ENCODE peak calls at places on chromosomes 11 and 22, in ten cellular contexts. One of them, this sample, is unnamed.

GRCh38 chr11:73716153-73717056 is 44.5 kb downstream of the RAB6A start:
- DNase-seq in lower leg skin: no peak
- DNase-seq in brain microvascular endothelial cell: no peak
- DNase-seq in HFF-Myc: no peak
- DNase-seq in fibroblast of lung: no peak
- DNase-seq in A549: no peak
- DNase-seq in neural crest cell: no peak
- DNase-seq in hepatocyte: no peak
- DNase-seq in cardiac fibroblast: no peak
- DNase-seq in psoas muscle: no peak
- DNase-seq in this sample: peak; percentile 20

GRCh38 chr11:8408151-8408930 is 144.7 kb upstream of the LMO1 start:
- DNase-seq in neural crest cell: no peak
- DNase-seq in cardiac fibroblast: no peak
- DNase-seq in HFF-Myc: no peak
- DNase-seq in brain microvascular endothelial cell: no peak
- DNase-seq in A549: no peak
- DNase-seq in fibroblast of lung: no peak
- DNase-seq in psoas muscle: no peak
- DNase-seq in hepatocyte: no peak
- DNase-seq in lower leg skin: no peak
- DNase-seq in this sample: no peak

GRCh38 chr11:62124186-62125113 is 639 bp downstream of the INCENP start:
- DNase-seq in psoas muscle: no peak
- DNase-seq in brain microvascular endothelial cell: peak; percentile 33
- DNase-seq in cardiac fibroblast: peak; percentile 32
- DNase-seq in hepatocyte: peak; percentile 53
- DNase-seq in A549: peak; percentile 25
- DNase-seq in neural crest cell: peak; percentile 22
- DNase-seq in lower leg skin: no peak
- DNase-seq in HFF-Myc: no peak
- DNase-seq in fibroblast of lung: peak; percentile 56
- DNase-seq in this sample: peak; percentile 64

GRCh38 chr22:50675553-50676199 is 3.1 kb downstream of the SHANK3 start:
- DNase-seq in neural crest cell: no peak
- DNase-seq in fibroblast of lung: no peak
- DNase-seq in psoas muscle: no peak
- DNase-seq in HFF-Myc: no peak
- DNase-seq in cardiac fibroblast: no peak
- DNase-seq in brain microvascular endothelial cell: no peak
- DNase-seq in A549: no peak
- DNase-seq in lower leg skin: no peak
- DNase-seq in hepatocyte: no peak
- DNase-seq in this sample: no peak

GRCh38 chr11:132685174-132685611 is 847.1 kb downstream of the OPCML start:
- DNase-seq in A549: no peak
- DNase-seq in lower leg skin: no peak
- DNase-seq in hepatocyte: no peak
- DNase-seq in HFF-Myc: no peak
- DNase-seq in brain microvascular endothelial cell: peak; percentile 95
- DNase-seq in fibroblast of lung: peak; percentile 94
- DNase-seq in psoas muscle: no peak
- DNase-seq in neural crest cell: no peak
- DNase-seq in cardiac fibroblast: peak; percentile 46
- DNase-seq in this sample: no peak

GRCh38 chr22:21963286-21963685 is 10.6 kb upstream of the PPM1F start:
- DNase-seq in lower leg skin: no peak
- DNase-seq in cardiac fibroblast: no peak
- DNase-seq in HFF-Myc: no peak
- DNase-seq in fibroblast of lung: no peak
- DNase-seq in neural crest cell: no peak
- DNase-seq in hepatocyte: no peak
- DNase-seq in psoas muscle: no peak
- DNase-seq in A549: no peak
- DNase-seq in brain microvascular endothelial cell: no peak
- DNase-seq in this sample: no peak

GRCh38 chr22:25448435-25449051 is 115.9 kb upstream of the GRK3 start:
- DNase-seq in psoas muscle: no peak
- DNase-seq in lower leg skin: no peak
- DNase-seq in HFF-Myc: no peak
- DNase-seq in brain microvascular endothelial cell: peak; percentile 13
- DNase-seq in cardiac fibroblast: peak; percentile 26
- DNase-seq in hepatocyte: peak; percentile 30
- DNase-seq in A549: peak; percentile 7
- DNase-seq in neural crest cell: no peak
- DNase-seq in fibroblast of lung: peak; percentile 56
- DNase-seq in this sample: peak; percentile 36

GRCh38 chr11:78336877-78337553 is 80.6 kb downstream of the GAB2 start:
- DNase-seq in hepatocyte: no peak
- DNase-seq in psoas muscle: no peak
- DNase-seq in HFF-Myc: no peak
- DNase-seq in A549: no peak
- DNase-seq in neural crest cell: no peak
- DNase-seq in lower leg skin: no peak
- DNase-seq in brain microvascular endothelial cell: no peak
- DNase-seq in cardiac fibroblast: no peak
- DNase-seq in fibroblast of lung: no peak
- DNase-seq in this sample: no peak

GRCh38 chr22:23862103-23862502 is 4.4 kb downstream of the SLC2A11 start:
- DNase-seq in A549: peak; percentile 52
- DNase-seq in lower leg skin: no peak
- DNase-seq in HFF-Myc: no peak
- DNase-seq in fibroblast of lung: peak; percentile 36
- DNase-seq in hepatocyte: peak; percentile 50
- DNase-seq in cardiac fibroblast: peak; percentile 68
- DNase-seq in neural crest cell: no peak
- DNase-seq in brain microvascular endothelial cell: peak; percentile 34
- DNase-seq in psoas muscle: no peak
- DNase-seq in this sample: peak; percentile 63

GRCh38 chr22:23859201-23859600 is 1.5 kb downstream of the SLC2A11 start:
- DNase-seq in fibroblast of lung: no peak
- DNase-seq in A549: no peak
- DNase-seq in hepatocyte: no peak
- DNase-seq in lower leg skin: no peak
- DNase-seq in cardiac fibroblast: no peak
- DNase-seq in HFF-Myc: no peak
- DNase-seq in brain microvascular endothelial cell: no peak
- DNase-seq in neural crest cell: no peak
- DNase-seq in psoas muscle: no peak
- DNase-seq in this sample: no peak

GRCh38 chr22:23856721-23857605 is 712 bp upstream of the SLC2A11 start:
- DNase-seq in HFF-Myc: no peak
- DNase-seq in cardiac fibroblast: peak; percentile 45
- DNase-seq in neural crest cell: peak; percentile 53
- DNase-seq in hepatocyte: peak; percentile 73
- DNase-seq in brain microvascular endothelial cell: no peak
- DNase-seq in A549: peak; percentile 28
- DNase-seq in fibroblast of lung: peak; percentile 64
- DNase-seq in psoas muscle: peak; percentile 73
- DNase-seq in lower leg skin: no peak
- DNase-seq in this sample: peak; percentile 71

GRCh38 chr22:23858484-23858815 is 775 bp downstream of the SLC2A11 start:
- DNase-seq in lower leg skin: no peak
- DNase-seq in brain microvascular endothelial cell: no peak
- DNase-seq in neural crest cell: no peak
- DNase-seq in cardiac fibroblast: no peak
- DNase-seq in fibroblast of lung: no peak
- DNase-seq in HFF-Myc: no peak
- DNase-seq in psoas muscle: no peak
- DNase-seq in A549: no peak
- DNase-seq in hepatocyte: no peak
- DNase-seq in this sample: no peak

DNA sequence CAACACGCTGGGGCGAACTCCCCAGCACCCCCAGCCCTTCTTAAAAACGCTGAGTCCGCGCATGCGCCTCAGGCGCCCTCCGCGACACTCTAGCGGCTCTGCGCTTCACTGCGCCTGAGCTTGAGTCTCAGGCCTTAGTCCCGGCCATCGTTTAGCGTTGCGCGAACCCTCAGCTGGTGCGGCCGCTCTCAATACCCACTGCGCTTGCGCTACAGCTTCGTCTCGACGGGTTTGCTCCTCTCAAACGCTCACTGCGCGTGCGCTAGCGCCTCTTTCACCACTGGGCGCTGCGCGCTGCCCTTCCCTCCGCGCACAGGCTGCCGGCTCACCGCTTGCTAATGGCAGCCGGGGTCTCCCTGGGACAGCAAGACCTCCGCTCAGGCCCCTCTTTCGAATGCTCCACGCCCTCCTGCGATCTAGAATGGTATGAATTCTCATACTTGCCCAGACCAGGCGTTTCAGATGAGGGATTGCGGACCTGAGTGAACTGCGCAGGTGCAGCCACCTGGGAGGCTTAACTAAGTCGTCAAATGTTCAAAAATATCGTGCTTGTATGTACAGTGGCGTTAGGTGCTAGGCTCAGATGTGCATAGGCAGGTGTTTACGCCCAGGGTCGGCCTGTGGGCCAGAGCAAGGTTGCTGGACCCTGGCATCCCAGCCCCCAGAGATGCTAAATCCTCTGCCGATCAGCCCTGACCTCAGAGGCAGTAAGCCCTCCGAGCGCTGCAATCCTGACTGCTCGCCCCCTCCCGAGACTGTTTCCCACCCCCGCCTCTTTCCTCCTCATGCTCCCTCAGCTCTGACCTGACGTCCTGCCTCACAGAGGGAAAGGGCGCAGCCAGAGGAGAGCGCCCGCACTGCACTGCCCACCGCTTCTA is at the start of gene SLC2A11:
- DNase-seq in psoas muscle: peak; percentile 100
- DNase-seq in cardiac fibroblast: peak; percentile 97
- DNase-seq in HFF-Myc: peak; percentile 91
- DNase-seq in lower leg skin: peak; percentile 92
- DNase-seq in A549: peak; percentile 85
- DNase-seq in brain microvascular endothelial cell: peak; percentile 95
- DNase-seq in fibroblast of lung: peak; percentile 93
- DNase-seq in hepatocyte: peak; percentile 100
- DNase-seq in neural crest cell: peak; percentile 95
- DNase-seq in this sample: peak; percentile 98
- TF ChIP-seq CTCF in psoas muscle: no peak
- TF ChIP-seq CTCF in cardiac fibroblast: peak; percentile 36
- TF ChIP-seq CTCF in HFF-Myc: no peak
- TF ChIP-seq CTCF in lower leg skin: peak; percentile 9
- TF ChIP-seq CTCF in A549: no peak
- TF ChIP-seq CTCF in brain microvascular endothelial cell: peak; percentile 47
- TF ChIP-seq CTCF in fibroblast of lung: no peak
- TF ChIP-seq CTCF in hepatocyte: peak; percentile 21
- TF ChIP-seq CTCF in neural crest cell: peak; percentile 33
- TF ChIP-seq CTCF in this sample: peak; percentile 17

GRCh38 chr11:66047541-66048365 is 1.2 kb downstream of the GAL3ST3 start:
- DNase-seq in fibroblast of lung: peak; percentile 50
- DNase-seq in A549: no peak
- DNase-seq in cardiac fibroblast: no peak
- DNase-seq in brain microvascular endothelial cell: no peak
- DNase-seq in hepatocyte: no peak
- DNase-seq in neural crest cell: no peak
- DNase-seq in psoas muscle: no peak
- DNase-seq in lower leg skin: no peak
- DNase-seq in HFF-Myc: no peak
- DNase-seq in this sample: no peak

GRCh38 chr11:66046901-66047300 is 2.1 kb downstream of the GAL3ST3 start:
- DNase-seq in lower leg skin: no peak
- DNase-seq in HFF-Myc: no peak
- DNase-seq in A549: no peak
- DNase-seq in brain microvascular endothelial cell: no peak
- DNase-seq in psoas muscle: no peak
- DNase-seq in fibroblast of lung: no peak
- DNase-seq in neural crest cell: no peak
- DNase-seq in cardiac fibroblast: no peak
- DNase-seq in hepatocyte: no peak
- DNase-seq in this sample: no peak

GRCh38 chr11:66051371-66051765 is 796 bp upstream of the SF3B2 start:
- DNase-seq in psoas muscle: no peak
- DNase-seq in lower leg skin: no peak
- DNase-seq in neural crest cell: no peak
- DNase-seq in fibroblast of lung: no peak
- DNase-seq in HFF-Myc: no peak
- DNase-seq in hepatocyte: no peak
- DNase-seq in brain microvascular endothelial cell: no peak
- DNase-seq in cardiac fibroblast: no peak
- DNase-seq in A549: no peak
- DNase-seq in this sample: no peak

GRCh38 chr11:66050581-66051231 is 1.5 kb upstream of the SF3B2 start:
- DNase-seq in fibroblast of lung: no peak
- DNase-seq in psoas muscle: no peak
- DNase-seq in hepatocyte: no peak
- DNase-seq in HFF-Myc: no peak
- DNase-seq in A549: peak; percentile 38
- DNase-seq in cardiac fibroblast: no peak
- DNase-seq in lower leg skin: no peak
- DNase-seq in brain microvascular endothelial cell: no peak
- DNase-seq in neural crest cell: no peak
- DNase-seq in this sample: no peak

DNA sequence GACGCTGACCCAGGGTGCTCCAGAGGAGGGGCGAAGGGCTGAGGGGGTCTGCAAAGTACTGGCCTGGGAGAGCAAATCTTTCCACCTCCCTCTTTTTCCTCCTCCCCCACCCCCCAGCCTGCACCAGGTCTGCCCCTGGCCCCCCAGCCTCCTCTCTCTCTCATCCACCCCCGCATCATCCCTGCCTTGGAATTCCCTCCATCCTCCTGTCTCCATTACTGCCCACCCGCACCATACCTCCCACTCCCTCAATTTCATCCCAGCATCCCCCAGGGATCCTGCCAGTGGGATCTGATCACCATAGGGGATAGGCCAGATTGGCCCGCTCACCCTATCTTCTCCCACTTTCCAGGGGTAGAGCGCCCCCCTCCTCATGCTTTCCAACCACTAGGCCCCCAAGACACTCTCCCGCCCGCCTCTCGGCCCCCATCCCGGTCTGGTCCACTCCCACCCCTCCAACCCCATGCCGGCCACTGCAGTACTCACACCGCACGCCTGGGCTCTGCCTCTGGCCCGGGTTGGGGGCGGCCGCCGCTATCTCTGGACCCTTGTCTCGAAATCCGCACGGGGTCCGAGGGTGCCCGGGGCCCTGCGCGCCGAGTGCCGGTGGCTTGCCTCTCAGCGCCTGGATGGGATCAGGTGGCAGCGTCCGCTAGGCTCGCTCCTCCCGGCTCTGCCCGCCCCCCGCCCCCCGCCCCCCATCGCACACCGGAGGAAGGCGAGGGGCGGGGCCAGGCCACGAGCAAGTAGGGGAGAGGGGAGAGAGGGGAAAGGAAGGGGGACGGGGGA is at the start of gene GAL3ST3:
- DNase-seq in A549: no peak
- DNase-seq in hepatocyte: peak; percentile 49
- DNase-seq in HFF-Myc: no peak
- DNase-seq in cardiac fibroblast: no peak
- DNase-seq in neural crest cell: no peak
- DNase-seq in psoas muscle: no peak
- DNase-seq in brain microvascular endothelial cell: no peak
- DNase-seq in fibroblast of lung: no peak
- DNase-seq in lower leg skin: no peak
- DNase-seq in this sample: no peak
- TF ChIP-seq CTCF in A549: no peak
- TF ChIP-seq CTCF in hepatocyte: no peak
- TF ChIP-seq CTCF in HFF-Myc: no peak
- TF ChIP-seq CTCF in cardiac fibroblast: no peak
- TF ChIP-seq CTCF in neural crest cell: no peak
- TF ChIP-seq CTCF in psoas muscle: no peak
- TF ChIP-seq CTCF in brain microvascular endothelial cell: no peak
- TF ChIP-seq CTCF in fibroblast of lung: no peak
- TF ChIP-seq CTCF in lower leg skin: no peak
- TF ChIP-seq CTCF in this sample: no peak

DNA sequence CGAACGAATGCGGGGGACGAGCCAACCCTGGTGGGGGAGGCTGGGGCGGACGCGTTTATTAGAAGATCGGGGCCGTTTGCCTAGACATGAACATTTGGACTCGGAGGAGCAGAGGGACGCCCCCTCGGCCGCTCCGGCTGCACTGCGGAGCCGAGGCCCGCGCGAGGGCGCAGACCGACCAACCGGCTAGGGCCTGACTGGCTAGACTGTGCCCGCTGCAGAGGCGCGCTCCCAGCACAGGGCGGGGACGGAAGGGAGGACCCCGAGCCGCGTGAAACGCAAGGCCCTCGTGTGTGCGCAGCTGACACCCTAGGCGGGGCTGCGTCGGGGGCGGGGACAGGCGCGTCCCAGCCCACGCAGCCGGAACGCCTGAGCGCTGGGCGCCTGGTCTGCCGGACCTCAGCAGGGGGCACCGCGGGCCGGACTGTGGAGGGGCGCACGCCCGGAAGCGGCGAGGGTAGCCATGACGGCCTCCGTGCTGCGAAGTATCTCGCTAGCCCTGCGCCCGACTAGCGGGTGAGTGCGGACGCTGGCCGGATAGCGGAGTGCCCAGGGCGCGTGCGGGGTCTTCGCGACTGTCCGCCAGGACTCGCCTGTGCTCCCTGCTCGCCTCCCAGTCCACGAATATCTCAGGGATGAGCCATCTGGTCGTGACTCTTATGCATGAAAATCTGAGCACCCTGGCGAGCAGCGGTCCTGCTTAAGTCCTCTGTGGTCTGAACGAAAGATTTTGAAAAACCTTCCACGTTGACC is at the start of gene MRPL40:
- DNase-seq in HFF-Myc: peak; percentile 77
- DNase-seq in neural crest cell: peak; percentile 88
- DNase-seq in A549: peak; percentile 72
- DNase-seq in fibroblast of lung: peak; percentile 95
- DNase-seq in brain microvascular endothelial cell: peak; percentile 85
- DNase-seq in psoas muscle: peak; percentile 98
- DNase-seq in lower leg skin: peak; percentile 91
- DNase-seq in hepatocyte: peak; percentile 98
- DNase-seq in cardiac fibroblast: peak; percentile 97
- DNase-seq in this sample: peak; percentile 96
- TF ChIP-seq CTCF in HFF-Myc: no peak
- TF ChIP-seq CTCF in neural crest cell: peak; percentile 4
- TF ChIP-seq CTCF in A549: no peak
- TF ChIP-seq CTCF in fibroblast of lung: no peak
- TF ChIP-seq CTCF in brain microvascular endothelial cell: no peak
- TF ChIP-seq CTCF in psoas muscle: peak; percentile 8
- TF ChIP-seq CTCF in lower leg skin: peak; percentile 32
- TF ChIP-seq CTCF in hepatocyte: no peak
- TF ChIP-seq CTCF in cardiac fibroblast: no peak
- TF ChIP-seq CTCF in this sample: no peak

DNA sequence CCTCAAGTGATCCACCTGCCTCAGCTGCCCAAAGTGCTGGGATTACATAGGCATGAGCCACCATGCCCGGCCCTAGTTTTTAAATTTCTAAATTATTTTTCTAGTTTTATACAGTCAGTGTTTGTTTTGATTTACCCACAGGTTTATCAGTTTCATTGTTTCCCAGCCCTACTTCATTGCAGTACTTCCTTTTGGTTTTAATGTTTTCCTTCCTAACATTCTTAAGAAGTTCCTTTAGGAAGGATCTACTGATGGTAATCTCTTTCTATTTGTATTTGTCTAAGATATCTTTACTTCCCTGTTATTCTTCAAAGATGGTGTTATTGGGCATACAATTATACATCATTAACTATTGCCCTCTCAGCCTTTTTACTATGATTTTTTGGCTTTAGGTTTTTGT is 4.9 kb upstream of the EXT2 start:
- DNase-seq in HFF-Myc: no peak
- DNase-seq in neural crest cell: no peak
- DNase-seq in psoas muscle: no peak
- DNase-seq in brain microvascular endothelial cell: no peak
- DNase-seq in lower leg skin: no peak
- DNase-seq in A549: no peak
- DNase-seq in cardiac fibroblast: no peak
- DNase-seq in fibroblast of lung: no peak
- DNase-seq in hepatocyte: no peak
- DNase-seq in this sample: no peak
- TF ChIP-seq CTCF in HFF-Myc: no peak
- TF ChIP-seq CTCF in neural crest cell: no peak
- TF ChIP-seq CTCF in psoas muscle: no peak
- TF ChIP-seq CTCF in brain microvascular endothelial cell: no peak
- TF ChIP-seq CTCF in lower leg skin: no peak
- TF ChIP-seq CTCF in A549: no peak
- TF ChIP-seq CTCF in cardiac fibroblast: no peak
- TF ChIP-seq CTCF in fibroblast of lung: no peak
- TF ChIP-seq CTCF in hepatocyte: no peak
- TF ChIP-seq CTCF in this sample: no peak

This sample was measured in GM10248.